ENCODE peak calls at places on chromosome 6, in five cellular contexts. V is tibial nerve, I is heart left ventricle, N is skeletal muscle cell, K is mesendoderm. U is an unnamed sample.

GRCh38 chr6:35092362-35093117 is 48.6 kb downstream of the TCP11 start:
- DNase-seq in V (no peak), I (no peak), N (peak; percentile 77), K (no peak), U (no peak)

GRCh38 chr6:44475779-44476434 is 88.4 kb downstream of the CDC5L start:
- DNase-seq in V (peak; percentile 70), I (peak; percentile 78), N (no peak), K (peak; percentile 89), U (peak; percentile 51)

GRCh38 chr6:36979343-36979742 is 6.7 kb downstream of the MTCH1 start:
- DNase-seq in V (peak; percentile 60), I (peak; percentile 64), N (peak; percentile 15), K (no peak), U (no peak)

GRCh38 chr6:11231564-11232176 is 798 bp downstream of the NEDD9 start:
- DNase-seq in V (no peak), I (no peak), N (no peak), K (no peak), U (no peak)

GRCh38 chr6:43334466-43335095 is 26.0 kb upstream of the CRIP3 start:
- DNase-seq in V (no peak), I (no peak), N (peak; percentile 13), K (peak; percentile 85), U (peak; percentile 68)

GRCh38 chr6:29705389-29706231 is 17.6 kb upstream of the HLA-F start:
- DNase-seq in V (peak; percentile 33), I (peak; percentile 34), N (peak; percentile 4), K (peak; percentile 74), U (peak; percentile 48)

GRCh38 chr6:56802570-56802969 is 152.3 kb upstream of the BEND6 start:
- DNase-seq in V (no peak), I (no peak), N (peak; percentile 35), K (no peak), U (no peak)

GRCh38 chr6:69116658-69117057 is 481.6 kb downstream of the ADGRB3 start:
- DNase-seq in V (no peak), I (no peak), N (no peak), K (no peak), U (no peak)

GRCh38 chr6:66558189-66558588 is 851.2 kb upstream of the EYS start:
- DNase-seq in V (no peak), I (no peak), N (no peak), K (peak; percentile 85), U (no peak)

GRCh38 chr6:110554966-110555460 is 78.6 kb upstream of the SLC22A16 start:
- DNase-seq in V (peak; percentile 63), I (no peak), N (no peak), K (no peak), U (no peak)

GRCh38 chr6:77844822-77845221 is 192.0 kb downstream of the MEI4 start:
- DNase-seq in V (no peak), I (no peak), N (no peak), K (no peak), U (no peak)

GRCh38 chr6:1739220-1739619 is 129.5 kb downstream of the FOXC1 start:
- DNase-seq in V (no peak), I (no peak), N (no peak), K (no peak), U (no peak)

GRCh38 chr6:36545767-36546663 is 1.3 kb downstream of the STK38 start:
- DNase-seq in V (no peak), I (no peak), N (no peak), K (peak; percentile 35), U (no peak)

GRCh38 chr6:103715269-103715668 is 1144.5 kb downstream of the HACE1 start:
- DNase-seq in V (no peak), I (no peak), N (no peak), K (no peak), U (no peak)

GRCh38 chr6:110748458-110748857 is 66.8 kb downstream of the CDK19 start:
- DNase-seq in V (no peak), I (no peak), N (no peak), K (no peak), U (no peak)

GRCh38 chr6:26086214-26086613 is 1.0 kb upstream of the HFE start:
- DNase-seq in V (no peak), I (no peak), N (no peak), K (no peak), U (no peak)
- H3K4me3 ChIP-seq in V (no peak overlapping the region), I (no peak overlapping the region), N (no peak overlapping the region), K (no peak overlapping the region), U (no peak overlapping the region)

GRCh38 chr6:154356690-154357089 is at the start of gene IPCEF1:
- DNase-seq in V (no peak), I (no peak), N (no peak), K (no peak), U (no peak)
- H3K4me3 ChIP-seq in V (no peak within 1 kb of the TSS), I (no peak within 1 kb of the TSS), N (no peak within 1 kb of the TSS), K (no peak within 1 kb of the TSS), U (no peak within 1 kb of the TSS)

DNA sequence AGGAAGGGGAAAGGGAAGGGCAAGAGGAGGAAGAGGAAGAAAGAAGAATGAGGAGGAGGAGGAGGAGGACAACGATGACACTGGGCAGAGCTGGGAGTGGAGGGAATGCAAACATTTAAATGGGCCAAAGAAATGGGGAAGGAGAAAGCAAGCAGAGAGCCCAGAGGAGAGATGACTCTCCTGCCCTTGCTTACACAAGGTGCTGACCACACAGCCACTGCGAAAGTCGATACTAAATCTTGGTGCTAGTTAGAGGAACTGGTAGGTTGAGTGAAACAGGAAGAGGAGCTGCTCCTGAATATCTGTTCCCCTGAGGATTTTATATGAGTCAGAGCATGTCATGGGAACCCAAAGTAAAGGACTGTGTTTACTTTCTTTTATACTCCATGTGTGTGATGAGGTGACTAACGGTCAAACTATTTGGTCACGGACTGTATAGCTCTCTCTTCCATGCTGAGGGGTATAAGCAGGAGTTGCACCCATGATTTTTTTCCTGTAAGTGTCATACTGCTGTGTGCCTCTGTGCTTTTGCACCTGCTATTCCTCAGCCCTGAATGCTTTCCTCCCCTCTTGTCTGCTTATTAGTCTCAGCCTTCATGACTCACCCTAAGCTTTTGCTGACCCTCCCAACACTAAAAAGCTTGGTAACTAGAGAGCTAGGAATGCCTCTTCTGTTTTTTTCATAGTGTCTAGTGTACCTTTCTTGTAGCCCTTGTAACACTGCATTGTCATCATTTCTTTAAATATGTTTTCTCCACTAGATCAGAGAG is 9.5 kb upstream of the PAQR8 start:
- DNase-seq in V (no peak), I (no peak), N (peak; percentile 88), K (peak; percentile 73), U (peak; percentile 82)
- H3K4me3 ChIP-seq in V (no peak overlapping the region), I (no peak overlapping the region), N (no peak overlapping the region), K (no peak overlapping the region), U (peak overlapping the region; percentile 29)

GRCh38 chr6:155075938-155076337 is 80.8 kb downstream of the TIAM2 start:
- DNase-seq in V (no peak), I (no peak), N (no peak), K (no peak), U (no peak)

GRCh38 chr6:155077784-155078183 is 82.7 kb downstream of the TIAM2 start:
- DNase-seq in V (no peak), I (no peak), N (no peak), K (no peak), U (no peak)

GRCh38 chr6:155079985-155080452 is 84.9 kb downstream of the TIAM2 start:
- DNase-seq in V (no peak), I (no peak), N (no peak), K (no peak), U (no peak)

GRCh38 chr6:155078331-155078745 is 83.2 kb downstream of the TIAM2 start:
- DNase-seq in V (peak; percentile 7), I (no peak), N (no peak), K (no peak), U (no peak)

GRCh38 chr6:155077331-155077730 is 82.2 kb downstream of the TIAM2 start:
- DNase-seq in V (no peak), I (no peak), N (no peak), K (no peak), U (no peak)
- H3K4me3 ChIP-seq in V (no peak overlapping the region), I (no peak overlapping the region), N (no peak overlapping the region), K (no peak overlapping the region), U (no peak overlapping the region)

GRCh38 chr6:158812611-158813010 is 6.6 kb downstream of the EZR start:
- DNase-seq in V (no peak), I (no peak), N (no peak), K (no peak), U (no peak)
- H3K4me3 ChIP-seq in V (no peak overlapping the region), I (no peak overlapping the region), N (no peak overlapping the region), K (no peak overlapping the region), U (peak overlapping the region; percentile 48)

U was measured in HCT116.